ENCODE peak calls at places on chromosomes 5 and 9, in seven cellular contexts. R is SK-N-SH, Z is GM12865, V is left lung, U is upper lobe of right lung, C is Caco-2, E is type B pancreatic cell. D is an unnamed sample.

GRCh38 chr5:76794871-76795270 is 24.0 kb upstream of the F2RL1 start:
- DNase-seq in R (no peak), Z (no peak), V (no peak), U (peak; percentile 6), C (no peak), E (no peak), D (no peak)

GRCh38 chr5:305459-305858 is 16.1 kb upstream of the AHRR start:
- DNase-seq in R (no peak), Z (no peak), V (peak; percentile 11), U (no peak), C (no peak), E (no peak), D (no peak)

GRCh38 chr5:44952376-44952775 is 143.6 kb downstream of the MRPS30 start:
- DNase-seq in R (peak; percentile 23), Z (peak; percentile 49), V (no peak), U (no peak), C (peak; percentile 45), E (no peak), D (no peak)

GRCh38 chr5:71924980-71925379 is 182.3 kb upstream of the MAP1B start:
- DNase-seq in R (no peak), Z (no peak), V (no peak), U (no peak), C (no peak), E (no peak), D (no peak)

GRCh38 chr9:113621309-113621791 is 157.8 kb downstream of the RGS3 start:
- DNase-seq in R (no peak), Z (no peak), V (no peak), U (peak; percentile 63), C (no peak), E (no peak), D (no peak)

GRCh38 chr9:131838581-131839280 is 98.9 kb upstream of the RAPGEF1 start:
- DNase-seq in R (no peak), Z (no peak), V (no peak), U (no peak), C (no peak), E (no peak), D (no peak)

GRCh38 chr5:43658499-43658898 is 55.5 kb downstream of the NNT start:
- DNase-seq in R (no peak), Z (no peak), V (no peak), U (no peak), C (no peak), E (no peak), D (no peak)

GRCh38 chr5:38208782-38209378 is 49.5 kb upstream of the EGFLAM start:
- DNase-seq in R (peak; percentile 51), Z (peak; percentile 34), V (no peak), U (no peak), C (peak; percentile 50), E (no peak), D (no peak)

GRCh38 chr5:125198270-125198974 is 452.0 kb upstream of the ZNF608 start:
- DNase-seq in R (peak; percentile 56), Z (peak; percentile 15), V (peak; percentile 53), U (no peak), C (no peak), E (peak; percentile 88), D (no peak)

GRCh38 chr5:132688536-132689409 is 15.0 kb downstream of the IL4 start:
- DNase-seq in R (no peak), Z (no peak), V (no peak), U (no peak), C (no peak), E (no peak), D (no peak)

GRCh38 chr5:115033861-115034260 is 135.8 kb downstream of the TRIM36 start:
- DNase-seq in R (no peak), Z (peak; percentile 62), V (no peak), U (no peak), C (no peak), E (no peak), D (no peak)

GRCh38 chr5:131109540-131110255 is 55.4 kb downstream of the HINT1 start:
- DNase-seq in R (peak; percentile 46), Z (peak; percentile 57), V (no peak), U (no peak), C (peak; percentile 45), E (no peak), D (no peak)

GRCh38 chr9:93290495-93291434 is 106.8 kb downstream of the WNK2 start:
- DNase-seq in R (no peak), Z (no peak), V (no peak), U (peak; percentile 53), C (no peak), E (no peak), D (no peak)

GRCh38 chr5:168422431-168422830 is 63.8 kb upstream of the RARS1 start:
- DNase-seq in R (no peak), Z (no peak), V (no peak), U (no peak), C (peak; percentile 32), E (no peak), D (no peak)

GRCh38 chr9:27784999-27785713 is 211.9 kb upstream of the C9orf72 start:
- DNase-seq in R (no peak), Z (peak; percentile 17), V (no peak), U (no peak), C (no peak), E (no peak), D (no peak)

GRCh38 chr9:27792971-27793689 is 219.8 kb upstream of the C9orf72 start:
- DNase-seq in R (no peak), Z (peak; percentile 4), V (no peak), U (no peak), C (no peak), E (no peak), D (no peak)

GRCh38 chr9:27785714-27786100 is 212.4 kb upstream of the C9orf72 start:
- DNase-seq in R (no peak), Z (peak; percentile 12), V (no peak), U (no peak), C (no peak), E (no peak), D (no peak)

GRCh38 chr9:27791311-27791710 is 218.0 kb upstream of the C9orf72 start:
- DNase-seq in R (no peak), Z (no peak), V (no peak), U (no peak), C (no peak), E (no peak), D (no peak)

GRCh38 chr9:27787941-27788340 is 214.7 kb upstream of the C9orf72 start:
- DNase-seq in R (no peak), Z (no peak), V (no peak), U (no peak), C (no peak), E (no peak), D (no peak)
- TF ChIP-seq CTCF in R (peak; percentile 21), Z (no peak), V (no peak), U (peak; percentile 18), C (no peak), E (peak; percentile 31), D (peak; percentile 52)

GRCh38 chr9:135780626-135781025 is 78.6 kb downstream of the KCNT1 start:
- DNase-seq in R (no peak), Z (no peak), V (no peak), U (no peak), C (no peak), E (no peak), D (no peak)

GRCh38 chr9:135786146-135786690 is 84.2 kb downstream of the KCNT1 start:
- DNase-seq in R (no peak), Z (no peak), V (no peak), U (no peak), C (no peak), E (no peak), D (no peak)

GRCh38 chr9:135782946-135783345 is 81.0 kb downstream of the KCNT1 start:
- DNase-seq in R (no peak), Z (no peak), V (no peak), U (no peak), C (no peak), E (no peak), D (no peak)

GRCh38 chr9:135785013-135785575 is 83.1 kb downstream of the KCNT1 start:
- DNase-seq in R (no peak), Z (no peak), V (no peak), U (no peak), C (no peak), E (no peak), D (no peak)

DNA sequence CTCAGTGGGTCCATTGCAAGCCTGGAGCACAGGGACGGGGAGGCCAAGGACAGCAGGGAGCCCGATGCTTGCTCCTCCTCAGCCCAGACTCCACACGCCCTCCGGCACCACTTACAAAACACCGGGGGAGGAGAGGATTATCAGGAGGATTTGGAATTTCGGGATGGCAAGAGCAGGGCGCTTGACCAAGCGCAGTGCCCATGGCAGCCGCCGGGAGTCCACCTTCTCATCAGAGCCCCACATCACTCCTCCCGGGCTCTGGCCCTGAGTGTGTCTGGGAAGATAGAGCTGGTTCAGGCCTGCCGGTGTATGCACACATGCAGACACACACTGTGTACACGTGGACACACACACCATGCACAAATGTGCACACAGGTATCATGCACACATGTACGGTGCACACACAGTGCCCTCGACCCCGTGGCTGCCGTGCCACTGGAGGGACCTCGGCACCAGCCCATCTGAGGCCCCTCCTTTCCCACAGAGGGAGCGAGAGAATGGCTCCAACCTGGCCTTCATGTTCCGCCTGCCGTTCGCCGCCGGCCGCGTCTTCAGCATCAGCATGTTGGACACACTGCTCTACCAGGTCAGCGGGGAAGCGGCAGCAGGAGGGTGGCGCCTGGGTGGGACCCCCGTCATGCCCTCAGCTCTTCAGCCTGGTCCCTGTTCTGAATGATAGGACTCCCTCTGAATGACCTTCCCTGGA is 81.7 kb downstream of the KCNT1 start:
- DNase-seq in R (no peak), Z (no peak), V (no peak), U (no peak), C (no peak), E (no peak), D (no peak)
- TF ChIP-seq CTCF in R (no peak), Z (no peak), V (no peak), U (no peak), C (no peak), E (peak; percentile 25), D (no peak)

GRCh38 chr5:179749857-179750508 is 17.4 kb downstream of the MAML1 start:
- DNase-seq in R (no peak), Z (no peak), V (no peak), U (peak; percentile 25), C (no peak), E (no peak), D (no peak)
- TF ChIP-seq CTCF in R (peak; percentile 11), Z (no peak), V (no peak), U (no peak), C (no peak), E (no peak), D (no peak)

GRCh38 chr5:167248262-167248661 is 1043.2 kb upstream of the WWC1 start:
- DNase-seq in R (no peak), Z (no peak), V (no peak), U (no peak), C (no peak), E (no peak), D (no peak)

GRCh38 chr5:167241436-167242067 is 1049.9 kb upstream of the WWC1 start:
- DNase-seq in R (no peak), Z (no peak), V (no peak), U (no peak), C (no peak), E (no peak), D (no peak)

GRCh38 chr5:167245871-167246270 is 1045.6 kb upstream of the WWC1 start:
- DNase-seq in R (no peak), Z (no peak), V (no peak), U (no peak), C (no peak), E (no peak), D (no peak)

DNA sequence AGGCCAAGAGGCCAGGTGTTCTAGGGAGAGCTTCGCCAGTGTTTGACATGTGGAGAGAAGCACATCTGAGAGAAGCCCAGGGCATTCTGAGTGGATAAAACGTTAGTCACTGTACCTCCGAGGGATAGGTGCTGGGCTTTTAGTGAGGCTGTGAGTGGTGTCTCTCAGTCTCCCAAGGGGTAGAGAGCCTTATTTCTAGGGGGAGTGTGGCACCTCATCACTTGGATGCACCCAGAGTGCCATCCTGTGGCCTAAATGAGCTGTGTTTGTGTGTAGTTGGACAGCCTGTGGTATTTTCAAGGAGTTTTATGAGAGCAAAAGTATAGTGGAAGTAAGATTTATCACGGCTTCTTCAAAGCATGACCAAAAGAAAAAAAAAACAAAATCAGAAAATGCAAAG is 1046.9 kb upstream of the WWC1 start:
- DNase-seq in R (peak; percentile 22), Z (no peak), V (no peak), U (no peak), C (peak; percentile 9), E (no peak), D (no peak)
- TF ChIP-seq CTCF in R (peak; percentile 59), Z (no peak), V (no peak), U (no peak), C (no peak), E (peak; percentile 74), D (no peak)